ENCODE peak calls at places on chromosomes 1 and 21, in seven cellular contexts. B, F, A, Q, K, Y and G are unnamed samples.

GRCh38 chr1:70043806-70044205 is 161.6 kb downstream of the LRRC40 start:
- DNase-seq in B (peak), F (no peak), A (no peak), Q (no peak), K (no peak), Y (no peak), G (no peak)

GRCh38 chr21:18493420-18493819 is 89.8 kb upstream of the TMPRSS15 start:
- DNase-seq in B (no peak), F (no peak), A (no peak), Q (no peak), K (no peak), Y (no peak), G (no peak)

GRCh38 chr1:244876228-244876910 is 12.0 kb upstream of the HNRNPU start:
- DNase-seq in B (no peak), F (no peak), A (no peak), Q (no peak), K (no peak), Y (no peak), G (no peak)

GRCh38 chr1:234000557-234001081 is 96.1 kb downstream of the SLC35F3 start:
- DNase-seq in B (no peak), F (no peak), A (peak), Q (no peak), K (no peak), Y (no peak), G (no peak)

GRCh38 chr1:236024655-236025054 is 40.2 kb downstream of the NID1 start:
- DNase-seq in B (no peak), F (no peak), A (no peak), Q (no peak), K (no peak), Y (no peak), G (no peak)

GRCh38 chr1:111404588-111404987 is 22.9 kb downstream of the OVGP1 start:
- DNase-seq in B (no peak), F (no peak), A (no peak), Q (no peak), K (no peak), Y (no peak), G (no peak)

GRCh38 chr1:40039757-40040510 is 595 bp upstream of the CAP1 start:
- DNase-seq in B (peak), F (peak), A (peak), Q (peak), K (peak), Y (peak), G (peak)

GRCh38 chr1:68313736-68314594 is 81.6 kb upstream of the WLS start:
- DNase-seq in B (no peak), F (no peak), A (no peak), Q (no peak), K (no peak), Y (no peak), G (no peak)

GRCh38 chr1:78536427-78536826 is 45.7 kb downstream of the PTGFR start:
- DNase-seq in B (peak), F (no peak), A (no peak), Q (no peak), K (no peak), Y (no peak), G (no peak)

GRCh38 chr1:42340093-42340492 is 5.1 kb upstream of the FOXJ3 start:
- DNase-seq in B (peak), F (no peak), A (no peak), Q (no peak), K (no peak), Y (no peak), G (no peak)

GRCh38 chr1:183370399-183371058 is 47.7 kb downstream of the NMNAT2 start:
- DNase-seq in B (no peak), F (no peak), A (no peak), Q (no peak), K (no peak), Y (no peak), G (no peak)

GRCh38 chr1:177286396-177286795 is 115.6 kb downstream of the BRINP2 start:
- DNase-seq in B (no peak), F (no peak), A (no peak), Q (no peak), K (no peak), Y (no peak), G (no peak)

GRCh38 chr1:92016720-92017316 is 13.0 kb upstream of the EPHX4 start:
- DNase-seq in B (no peak), F (no peak), A (no peak), Q (no peak), K (no peak), Y (no peak), G (no peak)

GRCh38 chr1:160125761-160126160 is 10.2 kb downstream of the ATP1A2 start:
- DNase-seq in B (peak), F (no peak), A (no peak), Q (no peak), K (no peak), Y (no peak), G (no peak)

GRCh38 chr1:15062479-15063099 is 91.0 kb upstream of the TMEM51 start:
- DNase-seq in B (no peak), F (no peak), A (no peak), Q (no peak), K (peak), Y (peak), G (no peak)

GRCh38 chr1:76697361-76697760 is 169.9 kb upstream of the ST6GALNAC5 start:
- DNase-seq in B (no peak), F (no peak), A (no peak), Q (no peak), K (no peak), Y (no peak), G (no peak)

GRCh38 chr1:145891587-145892485 is 6.2 kb upstream of the ANKRD35 start:
- DNase-seq in B (peak), F (no peak), A (peak), Q (peak), K (peak), Y (peak), G (no peak)

GRCh38 chr1:226624526-226624925 is 76.0 kb downstream of the STUM start:
- DNase-seq in B (peak), F (no peak), A (no peak), Q (no peak), K (no peak), Y (no peak), G (no peak)